ENCODE peak calls at places on chromosomes 7 and 10, in five cellular contexts. E is A549, Y is GM20000, C is esophagus squamous epithelium, T is lower lobe of right lung. V is an unnamed sample.

GRCh38 chr10:32963102-32963501 is 5.1 kb upstream of the ITGB1 start:
- DNase-seq in T (no peak), Y (no peak), C (no peak), E (peak), V (no peak)

GRCh38 chr7:26696978-26697377 is 167.4 kb downstream of the SKAP2 start:
- DNase-seq in E (no peak), Y (no peak), T (no peak), C (no peak), V (no peak)

GRCh38 chr10:59279476-59279875 is 82.9 kb downstream of the FAM13C start:
- DNase-seq in Y (no peak), E (no peak), T (no peak), C (no peak), V (no peak)

GRCh38 chr7:88111842-88112385 is 107.9 kb downstream of the SRI start:
- DNase-seq in T (no peak), Y (no peak), C (no peak), E (no peak), V (no peak)

GRCh38 chr7:140972876-140973829 is 41.6 kb downstream of the MRPS33 start:
- DNase-seq in C (no peak), T (no peak), Y (no peak), E (no peak), V (no peak)

GRCh38 chr7:38975944-38976392 is 1.7 kb upstream of the POU6F2 start:
- DNase-seq in Y (no peak), E (no peak), C (no peak), T (peak), V (no peak)

GRCh38 chr7:84484502-84485079 is 290.0 kb upstream of the SEMA3A start:
- DNase-seq in C (no peak), T (no peak), Y (no peak), E (peak), V (no peak)

GRCh38 chr7:232571-233455 is 40.4 kb downstream of the FAM20C start:
- DNase-seq in E (no peak), Y (no peak), T (no peak), C (no peak), V (no peak)

GRCh38 chr7:83105948-83106347 is 56.7 kb downstream of the PCLO start:
- DNase-seq in Y (no peak), T (no peak), E (no peak), C (no peak), V (no peak)

GRCh38 chr7:20393021-20394015 is 62.6 kb downstream of the ITGB8 start:
- DNase-seq in C (no peak), Y (no peak), E (peak), T (no peak), V (no peak)

GRCh38 chr10:103752680-103753248 is 102.6 kb downstream of the SH3PXD2A start:
- DNase-seq in T (no peak), C (no peak), Y (no peak), E (peak), V (peak)

GRCh38 chr7:19239951-19240350 is 94.7 kb upstream of the FERD3L start:
- DNase-seq in Y (no peak), T (no peak), C (no peak), E (no peak), V (no peak)

GRCh38 chr10:127612-128432 is 7.4 kb upstream of the ZMYND11 start:
- DNase-seq in T (no peak), C (no peak), E (no peak), Y (peak), V (peak)

GRCh38 chr7:155738652-155739537 is 73.4 kb downstream of the SHH start:
- DNase-seq in Y (peak), C (no peak), E (peak), T (peak), V (peak)

GRCh38 chr7:87878208-87878735 is 2.0 kb downstream of the DBF4 start:
- DNase-seq in E (no peak), C (no peak), Y (no peak), T (no peak), V (no peak)

GRCh38 chr7:23600251-23600650 is 3.1 kb downstream of the CCDC126 start:
- DNase-seq in C (no peak), Y (no peak), E (no peak), T (no peak), V (no peak)

GRCh38 chr10:69685426-69685801 is 55.4 kb downstream of the FAM241B start:
- DNase-seq in Y (no peak), E (no peak), C (no peak), T (no peak), V (no peak)

GRCh38 chr7:55133630-55134392 is 115.0 kb downstream of the EGFR start:
- DNase-seq in C (no peak), E (peak), Y (no peak), T (no peak), V (no peak)

GRCh38 chr10:49323171-49323895 is 24.4 kb downstream of the C10orf71 start:
- DNase-seq in C (no peak), T (no peak), E (no peak), Y (no peak), V (no peak)

GRCh38 chr7:1290262-1291039 is 57.8 kb downstream of the UNCX start:
- DNase-seq in Y (no peak), T (peak), C (no peak), E (peak), V (peak)

GRCh38 chr7:32319019-32319382 is 171.2 kb downstream of the LSM5 start:
- DNase-seq in E (no peak), Y (no peak), C (no peak), T (no peak), V (no peak)

GRCh38 chr10:21405981-21406380 is 119.5 kb downstream of the SKIDA1 start:
- DNase-seq in E (no peak), Y (no peak), T (no peak), C (no peak), V (no peak)

GRCh38 chr10:132585732-132586722 is 48.4 kb downstream of the INPP5A start:
- DNase-seq in E (no peak), T (peak), C (no peak), Y (no peak), V (no peak)

GRCh38 chr7:127895814-127896280 is 135.4 kb downstream of the LRRC4 start:
- DNase-seq in Y (no peak), T (no peak), E (no peak), C (no peak), V (no peak)

GRCh38 chr7:111910656-111911055 is 295.5 kb downstream of the DOCK4 start:
- DNase-seq in Y (no peak), C (no peak), E (no peak), T (no peak), V (no peak)

GRCh38 chr10:80289451-80290287 is at the start of gene MAT1A:
- DNase-seq in C (no peak), T (no peak), E (peak), Y (no peak), V (no peak)

GRCh38 chr10:109934958-109935793 is 11.9 kb upstream of the XPNPEP1 start:
- DNase-seq in T (no peak), Y (no peak), E (no peak), C (no peak), V (peak)

GRCh38 chr10:78045237-78045636 is 11.6 kb downstream of the RPS24 start:
- DNase-seq in Y (peak), C (no peak), T (no peak), E (no peak), V (peak)
- TF ChIP-seq CTCF in Y (no peak), C (no peak), T (no peak), E (no peak), V (no peak)

DNA sequence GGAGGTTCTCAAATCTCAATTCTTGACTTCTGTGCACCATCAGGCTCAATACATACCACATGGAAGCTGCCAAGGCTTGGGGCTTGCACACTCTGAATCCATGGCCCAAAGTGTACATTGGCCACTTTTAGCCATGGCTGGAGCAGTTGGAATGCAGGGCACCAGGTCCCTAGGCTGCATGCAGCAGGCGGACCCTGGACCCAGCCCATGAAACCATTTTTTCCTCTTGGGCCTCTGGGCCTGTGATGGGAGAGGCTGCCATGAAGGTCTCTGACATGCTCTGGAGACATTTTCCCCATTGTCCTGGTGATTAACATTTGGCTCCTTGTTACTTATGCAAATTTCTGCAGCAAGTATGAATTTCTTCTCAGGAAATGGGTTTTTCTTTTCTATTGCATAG is 19.0 kb upstream of the ARMC3 start:
- DNase-seq in C (no peak), Y (no peak), T (no peak), E (no peak), V (no peak)
- TF ChIP-seq CTCF in C (no peak), Y (no peak), T (no peak), E (no peak), V (no peak)

DNA sequence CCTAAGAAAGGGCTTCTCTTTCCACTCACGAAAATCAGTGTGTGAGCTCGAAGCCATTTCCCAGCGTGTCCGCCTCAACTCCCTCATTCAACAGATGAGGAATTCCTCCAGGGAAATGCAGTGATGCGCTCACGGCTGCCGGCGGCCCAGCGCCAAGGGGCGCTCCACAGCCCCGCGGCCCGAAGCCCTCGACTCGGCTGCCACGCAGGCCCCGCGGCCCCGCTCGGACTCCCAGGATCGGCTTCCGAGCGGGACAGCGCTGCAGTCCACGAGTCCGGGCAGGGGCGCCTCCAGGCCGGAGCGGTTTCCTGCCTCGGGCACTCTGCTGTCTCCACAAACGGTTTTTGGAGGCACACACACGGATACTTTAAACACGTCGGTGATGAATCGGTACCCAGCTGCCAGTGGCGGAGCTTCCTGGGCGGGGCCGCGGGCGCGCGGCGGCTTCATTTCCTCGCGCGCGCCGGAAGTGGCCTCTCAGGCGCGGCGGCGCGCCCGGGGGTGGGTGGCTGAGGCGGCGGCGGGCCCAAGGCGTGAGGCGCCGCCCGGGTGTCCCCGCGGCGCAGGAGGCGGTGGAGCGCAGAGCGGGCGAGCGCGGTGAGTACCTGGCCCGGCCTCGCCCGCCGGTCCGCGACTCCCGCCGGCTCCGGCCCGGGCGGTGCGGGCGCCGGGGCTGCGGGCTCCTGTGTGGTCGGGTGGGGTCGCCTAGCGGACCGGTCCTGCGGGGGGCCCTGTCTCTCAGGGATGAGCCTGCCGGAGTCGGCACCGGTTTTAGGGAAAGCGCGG is at the start of gene CSGALNACT2:
- DNase-seq in C (peak), E (peak), T (peak), Y (peak), V (peak)
- TF ChIP-seq CTCF in C (no peak), E (no peak), T (no peak), Y (no peak), V (no peak)

DNA sequence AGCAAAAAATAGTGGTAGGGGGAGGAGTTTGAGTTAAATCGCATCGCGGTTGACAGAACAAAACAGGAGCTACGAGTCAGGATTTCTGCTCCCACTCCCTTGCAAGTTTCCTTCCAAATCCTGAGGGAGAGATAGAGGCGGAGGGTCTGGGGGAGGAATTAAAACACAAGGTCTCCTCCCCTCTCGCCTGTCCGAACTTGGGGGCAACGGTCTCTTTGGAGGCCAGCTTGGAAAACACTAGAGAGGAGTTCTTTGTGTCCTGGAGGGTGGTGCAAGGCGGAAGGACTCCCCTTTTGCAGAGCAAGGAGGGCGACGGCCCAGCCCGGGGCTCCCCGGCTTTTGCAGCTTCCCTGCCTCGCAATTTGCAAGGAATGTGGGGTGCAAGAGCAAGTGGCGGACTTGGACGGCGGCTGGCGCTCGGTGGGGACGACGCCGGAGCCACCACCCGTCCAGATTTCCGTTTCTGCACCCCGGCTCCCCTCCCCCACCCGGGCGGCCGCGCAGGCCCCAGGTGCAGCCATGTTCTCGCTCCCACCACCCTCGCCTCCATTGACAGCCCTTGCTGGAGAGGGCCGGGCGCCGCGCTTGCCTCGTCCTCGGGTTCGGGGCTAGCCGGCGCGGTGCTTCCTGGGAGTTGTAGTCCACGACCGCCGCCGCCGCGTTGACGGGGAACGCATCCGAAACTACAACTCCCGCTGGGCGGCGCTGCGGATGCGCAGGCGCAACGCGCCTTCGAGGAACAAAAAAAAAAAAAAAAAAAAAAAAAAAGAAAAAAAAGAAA is 417 bp upstream of the GTF2I start:
- DNase-seq in T (peak), C (peak), Y (peak), E (peak), V (peak)
- TF ChIP-seq CTCF in T (peak), C (no peak), Y (no peak), E (no peak), V (no peak)

DNA sequence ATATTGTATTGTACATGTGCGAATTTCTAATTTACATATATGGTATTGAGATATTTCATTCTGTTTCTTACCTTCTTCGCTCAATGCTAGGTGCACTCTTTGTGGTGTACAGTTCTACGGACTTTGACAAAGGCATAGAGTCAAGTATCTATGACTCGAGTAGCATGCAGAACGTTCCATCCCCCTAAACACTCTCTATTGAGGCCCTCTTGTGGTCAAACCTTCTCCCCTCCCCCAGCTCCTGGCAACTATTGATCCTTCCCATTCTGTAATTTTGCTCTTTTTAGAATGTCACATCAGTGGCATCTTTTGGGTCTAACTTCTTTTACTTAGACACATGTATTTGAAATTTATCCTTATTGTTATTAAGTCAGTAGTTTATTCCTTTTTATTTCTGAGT is 30.7 kb upstream of the GDF10 start:
- DNase-seq in Y (no peak), C (no peak), E (no peak), T (no peak), V (peak)
- TF ChIP-seq CTCF in Y (no peak), C (no peak), E (no peak), T (no peak), V (peak)

V was measured in activated CD8-positive, alpha-beta T cell treated with anti-CD3 and anti-CD28 coated beads for 36 hours.